ENCODE peak calls at places on chromosome 10, in nine cellular contexts. One of them, this sample, is unnamed.

GRCh38 chr10:82252081-82252480 is 377.1 kb downstream of the NRG3 start:
- DNase-seq in HCT116: no peak
- DNase-seq in MM.1S: no peak
- DNase-seq in PC-9: peak; percentile 17
- DNase-seq in mesenchymal stem cell: no peak
- DNase-seq in lower lobe of right lung: no peak
- DNase-seq in substantia nigra: no peak
- DNase-seq in psoas muscle: no peak
- DNase-seq in A549: no peak
- DNase-seq in this sample: no peak

GRCh38 chr10:96096958-96097357 is 33.1 kb upstream of the ZNF518A start:
- DNase-seq in HCT116: no peak
- DNase-seq in MM.1S: no peak
- DNase-seq in PC-9: no peak
- DNase-seq in mesenchymal stem cell: no peak
- DNase-seq in lower lobe of right lung: no peak
- DNase-seq in substantia nigra: no peak
- DNase-seq in psoas muscle: no peak
- DNase-seq in A549: no peak
- DNase-seq in this sample: no peak

GRCh38 chr10:133335238-133336122 is 1.2 kb downstream of the CALY start:
- DNase-seq in HCT116: no peak
- DNase-seq in MM.1S: no peak
- DNase-seq in PC-9: no peak
- DNase-seq in mesenchymal stem cell: peak; percentile 69
- DNase-seq in lower lobe of right lung: peak; percentile 58
- DNase-seq in substantia nigra: no peak
- DNase-seq in psoas muscle: peak; percentile 77
- DNase-seq in A549: peak; percentile 80
- DNase-seq in this sample: peak; percentile 96

GRCh38 chr10:43225787-43226153 is 41.1 kb downstream of the RASGEF1A start:
- DNase-seq in HCT116: no peak
- DNase-seq in MM.1S: no peak
- DNase-seq in PC-9: no peak
- DNase-seq in mesenchymal stem cell: no peak
- DNase-seq in lower lobe of right lung: peak; percentile 13
- DNase-seq in substantia nigra: no peak
- DNase-seq in psoas muscle: no peak
- DNase-seq in A549: no peak
- DNase-seq in this sample: peak; percentile 45

GRCh38 chr10:74177140-74177677 is 26.2 kb downstream of the ADK start:
- DNase-seq in HCT116: no peak
- DNase-seq in MM.1S: no peak
- DNase-seq in PC-9: peak; percentile 51
- DNase-seq in mesenchymal stem cell: peak; percentile 52
- DNase-seq in lower lobe of right lung: peak; percentile 64
- DNase-seq in substantia nigra: no peak
- DNase-seq in psoas muscle: peak; percentile 61
- DNase-seq in A549: peak; percentile 27
- DNase-seq in this sample: no peak

GRCh38 chr10:75788394-75789205 is 357.2 kb downstream of the LRMDA start:
- DNase-seq in HCT116: no peak
- DNase-seq in MM.1S: no peak
- DNase-seq in PC-9: no peak
- DNase-seq in mesenchymal stem cell: peak; percentile 56
- DNase-seq in lower lobe of right lung: no peak
- DNase-seq in substantia nigra: no peak
- DNase-seq in psoas muscle: no peak
- DNase-seq in A549: no peak
- DNase-seq in this sample: no peak

GRCh38 chr10:87531908-87532622 is 27.4 kb downstream of the MINPP1 start:
- DNase-seq in HCT116: no peak
- DNase-seq in MM.1S: peak; percentile 31
- DNase-seq in PC-9: no peak
- DNase-seq in mesenchymal stem cell: peak; percentile 70
- DNase-seq in lower lobe of right lung: no peak
- DNase-seq in substantia nigra: no peak
- DNase-seq in psoas muscle: no peak
- DNase-seq in A549: no peak
- DNase-seq in this sample: no peak

GRCh38 chr10:107978455-107978854 is 813.9 kb upstream of the SORCS1 start:
- DNase-seq in HCT116: no peak
- DNase-seq in MM.1S: no peak
- DNase-seq in PC-9: no peak
- DNase-seq in mesenchymal stem cell: no peak
- DNase-seq in lower lobe of right lung: no peak
- DNase-seq in substantia nigra: no peak
- DNase-seq in psoas muscle: no peak
- DNase-seq in A549: no peak
- DNase-seq in this sample: no peak

GRCh38 chr10:2660300-2660699 is 407.0 kb upstream of the PFKP start:
- DNase-seq in HCT116: no peak
- DNase-seq in MM.1S: no peak
- DNase-seq in PC-9: no peak
- DNase-seq in mesenchymal stem cell: no peak
- DNase-seq in lower lobe of right lung: no peak
- DNase-seq in substantia nigra: no peak
- DNase-seq in psoas muscle: no peak
- DNase-seq in A549: no peak
- DNase-seq in this sample: no peak

GRCh38 chr10:132492323-132493035 is 45.1 kb upstream of the INPP5A start:
- DNase-seq in HCT116: no peak
- DNase-seq in MM.1S: no peak
- DNase-seq in PC-9: no peak
- DNase-seq in mesenchymal stem cell: no peak
- DNase-seq in lower lobe of right lung: peak; percentile 42
- DNase-seq in substantia nigra: peak; percentile 26
- DNase-seq in psoas muscle: peak; percentile 76
- DNase-seq in A549: no peak
- DNase-seq in this sample: no peak

GRCh38 chr10:88731296-88731695 is 25.2 kb downstream of the LIPK start:
- DNase-seq in HCT116: no peak
- DNase-seq in MM.1S: no peak
- DNase-seq in PC-9: no peak
- DNase-seq in mesenchymal stem cell: no peak
- DNase-seq in lower lobe of right lung: peak; percentile 80
- DNase-seq in substantia nigra: no peak
- DNase-seq in psoas muscle: no peak
- DNase-seq in A549: no peak
- DNase-seq in this sample: no peak

GRCh38 chr10:50275650-50276235 is 24.4 kb upstream of the ASAH2 start:
- DNase-seq in HCT116: no peak
- DNase-seq in MM.1S: peak; percentile 39
- DNase-seq in PC-9: peak; percentile 31
- DNase-seq in mesenchymal stem cell: peak; percentile 10
- DNase-seq in lower lobe of right lung: peak; percentile 47
- DNase-seq in substantia nigra: peak; percentile 17
- DNase-seq in psoas muscle: peak; percentile 49
- DNase-seq in A549: peak; percentile 34
- DNase-seq in this sample: peak; percentile 9

GRCh38 chr10:70993051-70993450 is 104.7 kb upstream of the PCBD1 start:
- DNase-seq in HCT116: no peak
- DNase-seq in MM.1S: no peak
- DNase-seq in PC-9: no peak
- DNase-seq in mesenchymal stem cell: no peak
- DNase-seq in lower lobe of right lung: no peak
- DNase-seq in substantia nigra: no peak
- DNase-seq in psoas muscle: no peak
- DNase-seq in A549: no peak
- DNase-seq in this sample: no peak

GRCh38 chr10:71448146-71448545 is 51.4 kb downstream of the CDH23 start:
- DNase-seq in HCT116: no peak
- DNase-seq in MM.1S: no peak
- DNase-seq in PC-9: no peak
- DNase-seq in mesenchymal stem cell: no peak
- DNase-seq in lower lobe of right lung: no peak
- DNase-seq in substantia nigra: no peak
- DNase-seq in psoas muscle: no peak
- DNase-seq in A549: no peak
- DNase-seq in this sample: no peak

GRCh38 chr10:52210161-52210560 is 103.9 kb upstream of the DKK1 start:
- DNase-seq in HCT116: no peak
- DNase-seq in MM.1S: no peak
- DNase-seq in PC-9: no peak
- DNase-seq in mesenchymal stem cell: no peak
- DNase-seq in lower lobe of right lung: no peak
- DNase-seq in substantia nigra: no peak
- DNase-seq in psoas muscle: no peak
- DNase-seq in A549: no peak
- DNase-seq in this sample: no peak
- H3K27ac ChIP-seq in HCT116: no peak overlapping the region
- H3K27ac ChIP-seq in MM.1S: no peak overlapping the region
- H3K27ac ChIP-seq in PC-9: no peak overlapping the region
- H3K27ac ChIP-seq in mesenchymal stem cell: no peak overlapping the region
- H3K27ac ChIP-seq in lower lobe of right lung: no peak overlapping the region
- H3K27ac ChIP-seq in substantia nigra: no peak overlapping the region
- H3K27ac ChIP-seq in psoas muscle: no peak overlapping the region
- H3K27ac ChIP-seq in A549: no peak overlapping the region
- H3K27ac ChIP-seq in this sample: no peak overlapping the region

DNA sequence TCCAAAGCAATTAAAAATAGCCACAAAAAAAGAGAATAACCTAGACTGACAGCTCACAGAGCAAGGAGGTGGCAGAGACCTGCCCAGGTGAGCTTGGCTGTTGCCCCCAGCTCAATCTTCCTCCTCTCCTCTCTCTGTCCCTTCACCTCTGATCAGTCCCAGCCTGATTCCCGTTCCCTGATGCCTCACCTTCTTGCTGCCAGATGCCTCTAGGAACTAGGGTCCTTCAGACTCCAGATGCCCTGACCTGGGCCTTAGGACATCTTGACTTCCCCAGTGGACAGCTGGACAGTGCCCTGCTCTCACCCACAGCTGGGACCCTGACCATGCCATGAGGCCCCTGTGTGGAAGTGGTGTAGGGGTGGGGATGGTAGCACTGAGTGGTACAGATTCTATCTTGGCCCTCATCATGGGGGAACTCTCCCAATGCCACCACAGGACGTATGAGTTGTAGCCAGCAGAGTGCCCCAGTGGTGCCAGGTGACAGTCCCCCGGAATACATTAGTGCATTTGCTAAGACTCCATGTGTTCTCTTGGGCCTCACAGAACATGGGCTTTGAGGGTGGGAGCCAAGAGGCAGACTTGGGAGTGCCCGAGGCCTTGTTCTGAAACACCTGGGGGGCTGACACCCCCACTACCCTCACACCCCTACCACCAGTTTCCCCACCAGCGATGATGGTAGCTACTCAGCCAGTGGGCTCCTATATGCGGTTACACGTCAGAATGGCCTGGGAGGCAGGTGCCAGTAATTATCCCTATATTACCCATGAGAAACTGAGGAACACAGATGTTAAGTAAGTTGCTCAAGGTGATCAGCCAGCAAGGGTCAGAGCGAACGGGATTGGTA is 2.0 kb downstream of the DEPP1 start:
- DNase-seq in HCT116: no peak
- DNase-seq in MM.1S: no peak
- DNase-seq in PC-9: no peak
- DNase-seq in mesenchymal stem cell: no peak
- DNase-seq in lower lobe of right lung: no peak
- DNase-seq in substantia nigra: no peak
- DNase-seq in psoas muscle: peak; percentile 49
- DNase-seq in A549: no peak
- DNase-seq in this sample: no peak
- H3K27ac ChIP-seq in HCT116: no peak overlapping the region
- H3K27ac ChIP-seq in MM.1S: peak overlapping the region; percentile 10
- H3K27ac ChIP-seq in PC-9: no peak overlapping the region
- H3K27ac ChIP-seq in mesenchymal stem cell: peak overlapping the region; percentile 28
- H3K27ac ChIP-seq in lower lobe of right lung: peak overlapping the region; percentile 90
- H3K27ac ChIP-seq in substantia nigra: peak overlapping the region; percentile 67
- H3K27ac ChIP-seq in psoas muscle: peak overlapping the region; percentile 96
- H3K27ac ChIP-seq in A549: peak overlapping the region; percentile 47
- H3K27ac ChIP-seq in this sample: no peak overlapping the region

GRCh38 chr10:1050145-1050544 is 1.2 kb upstream of the IDI1 start:
- DNase-seq in HCT116: no peak
- DNase-seq in MM.1S: peak; percentile 43
- DNase-seq in PC-9: no peak
- DNase-seq in mesenchymal stem cell: peak; percentile 63
- DNase-seq in lower lobe of right lung: no peak
- DNase-seq in substantia nigra: no peak
- DNase-seq in psoas muscle: no peak
- DNase-seq in A549: peak; percentile 31
- DNase-seq in this sample: no peak

GRCh38 chr10:1049425-1049958 is 573 bp upstream of the IDI1 start:
- DNase-seq in HCT116: no peak
- DNase-seq in MM.1S: no peak
- DNase-seq in PC-9: no peak
- DNase-seq in mesenchymal stem cell: no peak
- DNase-seq in lower lobe of right lung: no peak
- DNase-seq in substantia nigra: no peak
- DNase-seq in psoas muscle: no peak
- DNase-seq in A549: no peak
- DNase-seq in this sample: no peak

GRCh38 chr10:1048349-1048731 is 579 bp downstream of the IDI1 start:
- DNase-seq in HCT116: no peak
- DNase-seq in MM.1S: peak; percentile 27
- DNase-seq in PC-9: no peak
- DNase-seq in mesenchymal stem cell: no peak
- DNase-seq in lower lobe of right lung: peak; percentile 69
- DNase-seq in substantia nigra: no peak
- DNase-seq in psoas muscle: peak; percentile 65
- DNase-seq in A549: peak; percentile 33
- DNase-seq in this sample: peak; percentile 83

GRCh38 chr10:1048732-1049424 is at the start of gene IDI1:
- DNase-seq in HCT116: peak; percentile 94
- DNase-seq in MM.1S: peak; percentile 97
- DNase-seq in PC-9: peak; percentile 91
- DNase-seq in mesenchymal stem cell: peak; percentile 100
- DNase-seq in lower lobe of right lung: peak; percentile 99
- DNase-seq in substantia nigra: peak; percentile 98
- DNase-seq in psoas muscle: peak; percentile 99
- DNase-seq in A549: peak; percentile 98
- DNase-seq in this sample: peak; percentile 98

DNA sequence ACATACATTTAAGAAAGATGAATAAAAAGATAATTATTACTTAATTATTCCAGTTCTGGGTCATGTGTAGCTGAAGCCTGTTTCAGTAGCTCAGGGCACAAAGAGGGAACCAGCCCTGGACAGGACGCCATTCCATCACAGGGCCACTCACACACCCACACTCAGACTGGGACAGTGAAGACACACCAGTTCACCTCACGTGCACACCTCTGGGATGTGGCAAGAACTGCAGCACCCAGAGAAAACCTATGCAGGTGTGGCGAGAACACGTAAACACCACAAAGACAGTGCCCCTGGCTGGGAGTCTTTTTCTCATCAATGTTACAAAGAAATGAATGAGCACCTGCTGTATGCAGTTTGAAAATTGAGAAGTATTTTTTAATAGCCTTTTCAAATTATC is 1.6 kb upstream of the IDI1 start:
- DNase-seq in HCT116: peak; percentile 60
- DNase-seq in MM.1S: peak; percentile 80
- DNase-seq in PC-9: peak; percentile 40
- DNase-seq in mesenchymal stem cell: peak; percentile 32
- DNase-seq in lower lobe of right lung: no peak
- DNase-seq in substantia nigra: no peak
- DNase-seq in psoas muscle: no peak
- DNase-seq in A549: peak; percentile 62
- DNase-seq in this sample: peak; percentile 66
- H3K27ac ChIP-seq in HCT116: peak overlapping the region; percentile 78
- H3K27ac ChIP-seq in MM.1S: peak overlapping the region; percentile 99
- H3K27ac ChIP-seq in PC-9: peak overlapping the region; percentile 16
- H3K27ac ChIP-seq in mesenchymal stem cell: no peak overlapping the region
- H3K27ac ChIP-seq in lower lobe of right lung: peak overlapping the region; percentile 100
- H3K27ac ChIP-seq in substantia nigra: no peak overlapping the region
- H3K27ac ChIP-seq in psoas muscle: peak overlapping the region; percentile 98
- H3K27ac ChIP-seq in A549: no peak overlapping the region
- H3K27ac ChIP-seq in this sample: no peak overlapping the region

GRCh38 chr10:123808873-123809272 is 82.7 kb downstream of the CPXM2 start:
- DNase-seq in HCT116: peak; percentile 21
- DNase-seq in MM.1S: no peak
- DNase-seq in PC-9: no peak
- DNase-seq in mesenchymal stem cell: peak; percentile 30
- DNase-seq in lower lobe of right lung: no peak
- DNase-seq in substantia nigra: no peak
- DNase-seq in psoas muscle: no peak
- DNase-seq in A549: peak; percentile 48
- DNase-seq in this sample: no peak
- H3K27ac ChIP-seq in HCT116: no peak overlapping the region
- H3K27ac ChIP-seq in MM.1S: no peak overlapping the region
- H3K27ac ChIP-seq in PC-9: no peak overlapping the region
- H3K27ac ChIP-seq in mesenchymal stem cell: no peak overlapping the region
- H3K27ac ChIP-seq in lower lobe of right lung: no peak overlapping the region
- H3K27ac ChIP-seq in substantia nigra: no peak overlapping the region
- H3K27ac ChIP-seq in psoas muscle: no peak overlapping the region
- H3K27ac ChIP-seq in A549: no peak overlapping the region
- H3K27ac ChIP-seq in this sample: no peak overlapping the region